ENCODE peak calls at places on chromosomes 6 and 20, in four cellular contexts. O is mesendoderm, B is IMR-90, K is H9. C is an unnamed sample.

GRCh38 chr6:136330634-136331033 is 41.0 kb upstream of the BCLAF1 start:
- DNase-seq in K (no peak), O (no peak), B (no peak), C (no peak)

GRCh38 chr6:26240157-26240980 is 124.6 kb upstream of the BTN3A2 start:
- DNase-seq in K (peak), O (peak), B (peak), C (peak)

GRCh38 chr20:16475225-16475624 is 98.0 kb downstream of the KIF16B start:
- DNase-seq in K (no peak), B (peak), O (no peak), C (no peak)

GRCh38 chr6:42271834-42272805 is 54.5 kb upstream of the MRPS10 start:
- DNase-seq in K (no peak), B (peak), O (no peak), C (no peak)

GRCh38 chr20:24118781-24119175 is 130.2 kb upstream of the GGTLC1 start:
- DNase-seq in B (no peak), O (no peak), K (no peak), C (no peak)

GRCh38 chr6:6006428-6007310 is at the start of gene NRN1:
- DNase-seq in O (peak), B (no peak), K (peak), C (no peak)

GRCh38 chr20:3687655-3688054 is 5.8 kb upstream of the ADAM33 start:
- DNase-seq in B (peak), K (no peak), O (peak), C (no peak)

GRCh38 chr20:13580725-13581124 is 58.0 kb downstream of the TASP1 start:
- DNase-seq in B (no peak), K (no peak), O (no peak), C (no peak)

GRCh38 chr6:22568854-22569253 is 512 bp upstream of the HDGFL1 start:
- DNase-seq in O (no peak), B (no peak), K (no peak), C (no peak)

GRCh38 chr6:52672422-52673025 is 1.6 kb downstream of the TMEM14A start:
- DNase-seq in K (no peak), B (peak), O (peak), C (no peak)

GRCh38 chr6:157849288-157850017 is 26.4 kb downstream of the SNX9 start:
- DNase-seq in K (no peak), O (peak), B (no peak), C (no peak)

GRCh38 chr6:36677753-36678487 is 594 bp upstream of the CDKN1A start:
- DNase-seq in O (no peak), B (no peak), K (no peak), C (no peak)

GRCh38 chr6:161091151-161091550 is 99.6 kb downstream of the MAP3K4 start:
- DNase-seq in O (no peak), K (no peak), B (no peak), C (no peak)

GRCh38 chr6:111606620-111607115 is 990 bp upstream of the TRAF3IP2 start:
- DNase-seq in B (no peak), O (no peak), K (no peak), C (no peak)

GRCh38 chr20:57414867-57415592 is 23.8 kb downstream of the RBM38 start:
- DNase-seq in K (no peak), B (peak), O (no peak), C (no peak)

GRCh38 chr6:128241221-128241620 is 279.2 kb downstream of the PTPRK start:
- DNase-seq in O (no peak), K (no peak), B (no peak), C (no peak)

GRCh38 chr6:5562277-5562676 is 301.0 kb downstream of the FARS2 start:
- DNase-seq in B (no peak), O (no peak), K (no peak), C (no peak)

GRCh38 chr6:155077331-155077730 is 82.2 kb downstream of the TIAM2 start:
- DNase-seq in B (no peak), K (no peak), O (no peak), C (no peak)

GRCh38 chr20:48735112-48735511 is 92.7 kb downstream of the PREX1 start:
- DNase-seq in K (no peak), O (no peak), B (no peak), C (no peak)

GRCh38 chr6:73656501-73657145 is 2.8 kb upstream of the SLC17A5 start:
- DNase-seq in O (peak), B (no peak), K (no peak), C (no peak)

GRCh38 chr20:48879609-48880008 is 41.9 kb upstream of the ARFGEF2 start:
- DNase-seq in B (no peak), O (no peak), K (no peak), C (no peak)

GRCh38 chr6:91659881-91660280 is 1073.0 kb upstream of the MAP3K7 start:
- DNase-seq in O (no peak), B (no peak), K (no peak), C (no peak)

GRCh38 chr6:40210628-40211056 is 276.4 kb upstream of the MOCS1 start:
- DNase-seq in K (no peak), B (no peak), O (peak), C (peak)

GRCh38 chr6:7107578-7108195 is at the start of gene RREB1:
- DNase-seq in O (peak), B (peak), K (peak), C (peak)

GRCh38 chr20:32823737-32824588 is 4.2 kb downstream of the MAPRE1 start:
- DNase-seq in O (no peak), B (peak), K (no peak), C (no peak)

GRCh38 chr20:35312348-35312747 is 20.1 kb upstream of the FAM83C start:
- DNase-seq in K (no peak), O (peak), B (peak), C (no peak)

GRCh38 chr6:56843476-56844349 is 111.2 kb upstream of the BEND6 start:
- DNase-seq in O (peak), B (peak), K (peak), C (peak)

GRCh38 chr6:167995731-167996151 is 1.7 kb upstream of the KIF25 start:
- DNase-seq in B (no peak), O (no peak), K (no peak), C (no peak)

GRCh38 chr6:55578537-55579363 is at the start of gene HMGCLL1:
- DNase-seq in O (peak), K (peak), B (no peak), C (peak)

GRCh38 chr6:146827216-146827928 is 228.6 kb downstream of the ADGB start:
- DNase-seq in K (no peak), B (no peak), O (peak), C (no peak)

GRCh38 chr20:33521461-33521860 is 31.6 kb downstream of the CBFA2T2 start:
- DNase-seq in O (no peak), K (no peak), B (no peak), C (no peak)

GRCh38 chr6:74091133-74091793 is 395.3 kb downstream of the CD109 start:
- DNase-seq in B (peak), O (peak), K (no peak), C (no peak)

GRCh38 chr6:85537055-85537494 is 56.6 kb downstream of the SNX14 start:
- DNase-seq in O (no peak), B (peak), K (no peak), C (no peak)

GRCh38 chr6:27161946-27162603 is 85.4 kb upstream of the PRSS16 start:
- DNase-seq in B (peak), O (no peak), K (no peak), C (peak)

GRCh38 chr20:20814685-20815084 is 102.2 kb upstream of the RALGAPA2 start:
- DNase-seq in B (no peak), K (peak), O (peak), C (peak)

GRCh38 chr6:113825776-113826175 is 31.4 kb upstream of the MARCKS start:
- DNase-seq in K (no peak), O (no peak), B (peak), C (no peak)

GRCh38 chr20:36308986-36309385 is 2.8 kb downstream of the DLGAP4 start:
- DNase-seq in O (no peak), B (no peak), K (no peak), C (no peak)

GRCh38 chr20:53146201-53146891 is 174.2 kb downstream of the TSHZ2 start:
- DNase-seq in O (no peak), B (no peak), K (no peak), C (no peak)

GRCh38 chr6:137332637-137333228 is 113.5 kb upstream of the IFNGR1 start:
- DNase-seq in B (no peak), K (no peak), O (peak), C (no peak)

GRCh38 chr6:14288910-14289309 is 171.3 kb downstream of the CD83 start:
- DNase-seq in B (no peak), K (no peak), O (no peak), C (no peak)

GRCh38 chr6:156778615-156779205 is 1.5 kb downstream of the ARID1B start:
- DNase-seq in K (peak), O (peak), B (no peak), C (no peak)
- H4K8ac ChIP-seq in K (no peak), O (no peak), B (peak), C (peak)

GRCh38 chr6:156791261-156791850 is 14.2 kb downstream of the ARID1B start:
- DNase-seq in O (peak), K (no peak), B (peak), C (no peak)
- H4K8ac ChIP-seq in O (no peak), K (no peak), B (no peak), C (no peak)

DNA sequence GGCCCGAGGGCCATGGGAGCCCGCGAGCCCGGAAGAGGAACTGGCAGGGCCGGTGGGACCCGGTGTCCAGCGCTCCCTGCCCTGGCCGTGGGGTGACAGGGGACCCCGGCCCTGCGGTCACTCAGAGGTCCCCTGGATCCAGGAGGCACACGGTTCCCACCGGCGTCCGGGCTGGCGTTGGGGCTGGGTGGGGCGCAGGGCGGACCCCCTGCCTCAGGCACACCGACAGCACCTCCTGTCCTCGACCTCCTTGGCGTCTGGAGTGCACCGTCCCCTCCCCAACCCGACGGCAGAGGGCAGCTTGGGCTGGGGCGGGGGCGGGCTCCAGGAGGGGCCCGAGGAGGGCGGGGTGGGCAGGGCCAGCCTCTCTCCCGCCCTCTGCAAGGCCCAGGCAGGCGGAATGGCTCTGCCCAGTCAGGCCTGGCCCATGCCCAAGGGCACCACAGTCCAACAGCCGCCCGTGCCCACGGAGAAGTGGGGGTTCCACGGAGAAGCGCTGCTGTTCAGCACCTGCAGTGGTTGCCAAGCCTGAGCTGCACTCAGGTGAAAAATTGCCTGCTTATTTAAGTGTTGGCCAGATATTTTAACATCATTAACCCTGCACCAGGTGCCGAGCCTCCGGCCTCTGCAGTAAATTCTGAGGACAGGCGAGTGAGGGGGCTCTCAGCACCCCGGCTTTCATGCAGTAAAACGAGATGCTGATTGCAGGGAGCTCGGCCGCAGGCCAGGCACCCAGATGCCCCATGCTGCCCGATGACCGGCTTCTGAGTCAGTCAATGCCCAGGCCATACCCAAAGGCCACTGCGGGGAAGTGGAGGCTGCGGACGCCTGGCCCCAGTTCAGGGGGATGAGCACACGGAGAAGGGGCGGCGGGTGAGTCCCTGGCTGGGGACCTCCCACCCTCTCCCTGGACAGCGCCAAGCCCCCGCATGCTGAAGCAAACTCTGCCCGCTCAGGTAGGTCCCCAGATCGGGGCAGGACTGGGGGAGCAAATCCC is at the start of gene SRMS:
- DNase-seq in B (no peak), O (peak), K (peak), C (no peak)
- H4K8ac ChIP-seq in B (no peak), O (no peak), K (no peak), C (peak)

DNA sequence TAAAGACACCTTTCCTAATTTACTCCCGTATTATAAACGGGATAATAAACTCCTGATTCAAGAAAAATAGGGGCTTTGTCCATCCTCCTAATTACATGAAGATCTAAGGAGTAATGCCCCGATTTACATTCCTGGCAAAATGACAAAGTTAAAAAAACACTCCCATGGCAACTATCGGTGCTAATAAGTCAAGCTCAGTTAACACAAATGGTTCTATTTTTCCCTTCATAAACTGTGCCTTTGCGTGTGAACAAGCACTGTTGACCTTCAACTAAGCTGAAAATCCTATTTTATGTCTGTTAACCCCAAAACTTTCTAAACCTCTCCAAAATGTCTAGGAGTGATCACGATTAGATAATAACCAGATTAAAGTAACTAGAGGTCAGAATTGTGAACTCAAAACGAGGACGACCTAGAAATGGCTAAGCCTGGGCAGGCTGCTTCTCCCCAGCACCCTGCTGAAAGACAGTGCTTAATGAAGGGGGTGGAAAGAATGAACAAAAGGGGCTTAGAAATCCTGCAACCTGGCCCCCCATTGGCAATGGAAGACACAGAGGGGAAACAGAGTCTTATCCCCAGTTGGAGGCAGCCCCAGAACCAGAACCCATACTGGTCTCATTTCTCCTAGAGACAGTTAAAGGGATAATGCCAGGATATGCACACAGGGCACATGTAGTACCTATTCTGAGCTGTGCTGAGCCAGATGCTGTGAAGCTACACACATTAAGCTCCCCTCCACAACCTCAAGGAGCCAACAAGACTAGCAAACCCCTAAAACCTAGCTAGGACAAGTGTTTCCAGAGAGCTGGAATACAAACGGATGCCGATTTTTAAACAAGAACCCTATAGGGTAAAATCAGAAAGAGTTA is 23.0 kb downstream of the SLC23A2 start:
- DNase-seq in K (no peak), O (no peak), B (no peak), C (no peak)
- H4K8ac ChIP-seq in K (no peak), O (no peak), B (no peak), C (no peak)

GRCh38 chr6:35477551-35478179 is 9.5 kb downstream of the RPL10A start:
- DNase-seq in O (no peak), B (no peak), K (no peak), C (no peak)
- H4K8ac ChIP-seq in O (no peak), B (no peak), K (no peak), C (no peak)

GRCh38 chr20:38673261-38673660 is 51.0 kb upstream of the SLC32A1 start:
- DNase-seq in K (no peak), B (no peak), O (no peak), C (no peak)

GRCh38 chr20:38671186-38671585 is 53.1 kb upstream of the SLC32A1 start:
- DNase-seq in K (peak), B (no peak), O (peak), C (no peak)

GRCh38 chr20:38672504-38672903 is 51.8 kb upstream of the SLC32A1 start:
- DNase-seq in O (no peak), K (no peak), B (no peak), C (no peak)

GRCh38 chr20:38670786-38671185 is 53.5 kb upstream of the SLC32A1 start:
- DNase-seq in O (no peak), B (no peak), K (no peak), C (no peak)

DNA sequence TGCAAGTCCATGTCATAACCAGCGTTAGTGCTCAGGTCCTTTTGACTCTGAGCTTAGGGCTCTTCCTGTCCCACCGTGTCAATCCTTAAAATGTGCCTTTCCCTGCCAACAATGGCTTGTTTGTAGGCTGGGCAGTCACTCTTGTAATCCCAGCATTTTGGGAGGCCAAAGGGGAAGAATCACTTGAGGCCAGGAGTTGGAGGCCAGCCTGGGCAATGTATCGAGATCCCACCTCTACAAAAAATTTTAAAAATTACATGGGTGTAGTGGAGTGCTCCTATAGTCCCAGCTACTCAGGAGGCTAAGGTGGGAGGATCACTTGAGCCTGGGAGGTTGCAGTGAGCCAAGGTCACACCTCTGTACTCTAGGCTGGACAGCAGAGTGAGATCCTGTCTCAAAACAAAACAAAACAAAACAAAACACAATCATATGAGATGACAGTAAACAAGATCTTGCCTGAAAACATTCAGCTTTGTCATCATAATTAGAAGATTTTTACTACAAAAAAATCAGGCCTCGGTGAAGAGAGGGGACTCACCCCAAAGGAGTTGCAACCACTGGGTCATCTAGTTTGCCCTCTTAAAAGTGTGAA is 52.5 kb upstream of the SLC32A1 start:
- DNase-seq in K (no peak), O (no peak), B (no peak), C (no peak)
- H4K8ac ChIP-seq in K (no peak), O (no peak), B (no peak), C (no peak)